ENCODE peak calls at places on chromosomes 16 and 17, in six cellular contexts. A is thoracic aorta, U is body of pancreas, J is keratinocyte, R is GM12865, N is mucosa of descending colon. P is an unnamed sample.

GRCh38 chr16:85808926-85809325 is 9.4 kb downstream of the COX4I1 start:
- DNase-seq in A (no peak), U (no peak), J (no peak), R (no peak), N (no peak), P (no peak)

GRCh38 chr16:85249418-85249817 is 137.1 kb upstream of the CIBAR2 start:
- DNase-seq in A (no peak), U (peak), J (no peak), R (no peak), N (no peak), P (no peak)

GRCh38 chr16:22322741-22323140 is 25.5 kb downstream of the POLR3E start:
- DNase-seq in A (no peak), U (no peak), J (no peak), R (no peak), N (no peak), P (no peak)

GRCh38 chr16:1773703-1774455 is 945 bp upstream of the MRPS34 start:
- DNase-seq in A (no peak), U (peak), J (no peak), R (no peak), N (no peak), P (no peak)

GRCh38 chr16:82138478-82139285 is 31.3 kb downstream of the MPHOSPH6 start:
- DNase-seq in A (no peak), U (no peak), J (no peak), R (no peak), N (no peak), P (no peak)

GRCh38 chr17:62666061-62666800 is 38.8 kb downstream of the MRC2 start:
- DNase-seq in A (no peak), U (no peak), J (no peak), R (no peak), N (no peak), P (no peak)

GRCh38 chr16:30381351-30382041 is 865 bp downstream of the SEPTIN1 start:
- DNase-seq in A (no peak), U (no peak), J (no peak), R (no peak), N (no peak), P (no peak)

GRCh38 chr16:30658731-30659506 is 688 bp downstream of the FBRS start:
- DNase-seq in A (peak), U (peak), J (peak), R (peak), N (no peak), P (peak)

GRCh38 chr16:68074850-68075249 is 10.3 kb upstream of the NFATC3 start:
- DNase-seq in A (no peak), U (no peak), J (no peak), R (peak), N (peak), P (no peak)

GRCh38 chr17:45388604-45389325 is 43.9 kb downstream of the ARHGAP27 start:
- DNase-seq in A (no peak), U (no peak), J (no peak), R (no peak), N (no peak), P (no peak)

GRCh38 chr17:52756739-52757138 is 598.2 kb upstream of the CA10 start:
- DNase-seq in A (no peak), U (no peak), J (no peak), R (no peak), N (no peak), P (no peak)

GRCh38 chr16:50494501-50495491 is 53.4 kb upstream of the NKD1 start:
- DNase-seq in A (no peak), U (no peak), J (no peak), R (no peak), N (no peak), P (no peak)

GRCh38 chr17:69404398-69404797 is 10.1 kb upstream of the MAP2K6 start:
- DNase-seq in A (no peak), U (no peak), J (no peak), R (no peak), N (no peak), P (no peak)

GRCh38 chr17:44469676-44470075 is 33.5 kb downstream of the GPATCH8 start:
- DNase-seq in A (no peak), U (no peak), J (no peak), R (no peak), N (no peak), P (no peak)

GRCh38 chr17:49776864-49777263 is 11.6 kb upstream of the KAT7 start:
- DNase-seq in A (no peak), U (no peak), J (no peak), R (no peak), N (no peak), P (no peak)

GRCh38 chr17:50329716-50330115 is 16.2 kb upstream of the XYLT2 start:
- DNase-seq in A (no peak), U (no peak), J (no peak), R (no peak), N (no peak), P (no peak)

GRCh38 chr17:71472809-71473789 is 647.7 kb upstream of the SOX9 start:
- DNase-seq in A (no peak), U (peak), J (peak), R (peak), N (peak), P (no peak)
- TF ChIP-seq CTCF in A (no peak), U (peak), J (peak), R (peak), N (peak), P (peak)

GRCh38 chr17:15947331-15947730 is 2.4 kb downstream of the ADORA2B start:
- DNase-seq in A (no peak), U (no peak), J (peak), R (no peak), N (peak), P (no peak)

GRCh38 chr17:15946611-15947120 is 1.7 kb downstream of the ADORA2B start:
- DNase-seq in A (no peak), U (no peak), J (no peak), R (no peak), N (peak), P (no peak)

GRCh38 chr17:15943971-15944719 is 785 bp upstream of the ADORA2B start:
- DNase-seq in A (no peak), U (no peak), J (no peak), R (no peak), N (no peak), P (no peak)

GRCh38 chr17:15945493-15946209 is 721 bp downstream of the ADORA2B start:
- DNase-seq in A (no peak), U (no peak), J (no peak), R (no peak), N (no peak), P (no peak)

GRCh38 chr17:15944720-15945492 is at the start of gene ADORA2B:
- DNase-seq in A (no peak), U (peak), J (no peak), R (peak), N (peak), P (no peak)
- H3K4me3 ChIP-seq in A (peak), U (peak), J (peak), R (no peak), N (peak), P (peak)

DNA sequence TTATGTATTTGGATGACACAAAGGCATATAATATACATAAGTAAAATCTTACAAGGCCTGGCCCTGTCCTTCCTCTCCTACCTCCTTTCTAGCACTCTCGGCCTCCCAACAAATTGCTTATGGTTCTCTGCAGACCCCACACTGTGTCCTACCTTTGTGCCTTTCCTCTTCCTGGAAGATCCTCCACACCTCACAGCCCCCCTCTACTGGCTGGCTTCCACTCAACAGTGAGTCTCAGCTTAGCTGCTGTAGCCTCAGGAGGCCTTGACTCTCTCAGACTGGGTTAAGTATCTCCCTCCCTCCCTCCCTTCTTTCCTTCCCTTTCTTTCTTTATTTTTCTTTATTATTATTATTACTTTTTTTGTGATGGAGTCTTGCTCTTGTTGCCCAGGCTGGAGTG is 8.3 kb upstream of the SLC52A1 start:
- DNase-seq in A (no peak), U (no peak), J (no peak), R (no peak), N (no peak), P (no peak)
- TF ChIP-seq CTCF in A (no peak), U (no peak), J (no peak), R (no peak), N (no peak), P (no peak)

GRCh38 chr16:72876981-72877373 is 171.0 kb downstream of the ZFHX3 start:
- DNase-seq in A (no peak), U (no peak), J (no peak), R (no peak), N (no peak), P (no peak)
- H3K4me3 ChIP-seq in A (no peak), U (no peak), J (no peak), R (no peak), N (no peak), P (no peak)

GRCh38 chr16:63530974-63531373 is 1494.7 kb upstream of the CDH8 start:
- DNase-seq in A (no peak), U (no peak), J (no peak), R (no peak), N (no peak), P (no peak)

GRCh38 chr16:63527404-63527803 is 1491.2 kb upstream of the CDH8 start:
- DNase-seq in A (no peak), U (no peak), J (no peak), R (no peak), N (no peak), P (no peak)

GRCh38 chr16:63530208-63530607 is 1494.0 kb upstream of the CDH8 start:
- DNase-seq in A (no peak), U (no peak), J (no peak), R (no peak), N (no peak), P (no peak)
- TF ChIP-seq CTCF in A (no peak), U (no peak), J (no peak), R (no peak), N (no peak), P (peak)

GRCh38 chr17:1742371-1743093 is at the start of gene SERPINF2:
- DNase-seq in A (no peak), U (no peak), J (no peak), R (no peak), N (no peak), P (no peak)
- H3K4me3 ChIP-seq in A (no peak), U (no peak), J (no peak), R (no peak), N (no peak), P (peak)